ENCODE peak calls at places on chromosomes 2 and 18, in five cellular contexts. T is mammary epithelial cell, R is epithelial cell of esophagus, B is nephron progenitor cell, H is B cell. F is an unnamed sample.

GRCh38 chr2:68284896-68285295 is 32.6 kb upstream of the PPP3R1 start:
- DNase-seq in T (peak; percentile 46), B (no peak), H (no peak), R (peak; percentile 72), F (no peak)

GRCh38 chr2:38692636-38693318 is 26.9 kb downstream of the GALM start:
- DNase-seq in B (no peak), R (peak; percentile 63), H (no peak), T (peak; percentile 74), F (no peak)

GRCh38 chr2:202084265-202084664 is 11.2 kb downstream of the KIAA2012 start:
- DNase-seq in B (no peak), T (no peak), R (peak; percentile 48), H (no peak), F (no peak)

GRCh38 chr2:163207706-163208370 is 369.3 kb upstream of the KCNH7 start:
- DNase-seq in R (peak; percentile 66), B (no peak), T (peak; percentile 88), H (no peak), F (no peak)

GRCh38 chr18:10805587-10806088 is 279.8 kb downstream of the NAPG start:
- DNase-seq in R (no peak), B (peak; percentile 12), T (no peak), H (no peak), F (no peak)

GRCh38 chr2:239159476-239159911 is 241.3 kb downstream of the HDAC4 start:
- DNase-seq in R (no peak), H (no peak), T (no peak), B (no peak), F (no peak)

GRCh38 chr2:223601932-223602676 is at the start of gene SCG2:
- DNase-seq in B (peak; percentile 80), R (peak; percentile 83), H (peak; percentile 3), T (peak; percentile 64), F (peak; percentile 16)

GRCh38 chr2:62458206-62459035 is 47.6 kb downstream of the TMEM17 start:
- DNase-seq in H (no peak), R (peak; percentile 66), T (peak; percentile 33), B (no peak), F (no peak)

GRCh38 chr2:206987810-206988209 is 48.5 kb downstream of the CPO start:
- DNase-seq in B (no peak), T (no peak), R (no peak), H (no peak), F (no peak)

GRCh38 chr2:70094978-70095832 is 7.9 kb downstream of the PCBP1 start:
- DNase-seq in T (peak; percentile 71), B (no peak), R (peak; percentile 89), H (peak; percentile 82), F (no peak)

GRCh38 chr18:48690494-48690893 is 151.7 kb downstream of the CTIF start:
- DNase-seq in T (no peak), H (no peak), B (no peak), R (no peak), F (no peak)

GRCh38 chr2:182694189-182694588 is 21.9 kb upstream of the DNAJC10 start:
- DNase-seq in R (no peak), T (no peak), H (no peak), B (no peak), F (no peak)

GRCh38 chr2:232831496-232831895 is 38.6 kb upstream of the SNORC start:
- DNase-seq in H (no peak), T (no peak), R (no peak), B (no peak), F (no peak)

GRCh38 chr2:237862528-237862895 is 3.1 kb downstream of the RAMP1 start:
- DNase-seq in T (no peak), R (no peak), B (no peak), H (no peak), F (no peak)

GRCh38 chr18:48676756-48677368 is 138.0 kb downstream of the CTIF start:
- DNase-seq in T (peak; percentile 27), H (peak; percentile 74), R (peak; percentile 47), B (peak; percentile 92), F (peak; percentile 51)

GRCh38 chr18:29892960-29893558 is 1149.5 kb downstream of the DSC3 start:
- DNase-seq in T (no peak), R (peak; percentile 21), B (no peak), H (no peak), F (no peak)

GRCh38 chr2:213042262-213042661 is 109.2 kb downstream of the IKZF2 start:
- DNase-seq in R (no peak), B (no peak), H (no peak), T (no peak), F (no peak)

DNA sequence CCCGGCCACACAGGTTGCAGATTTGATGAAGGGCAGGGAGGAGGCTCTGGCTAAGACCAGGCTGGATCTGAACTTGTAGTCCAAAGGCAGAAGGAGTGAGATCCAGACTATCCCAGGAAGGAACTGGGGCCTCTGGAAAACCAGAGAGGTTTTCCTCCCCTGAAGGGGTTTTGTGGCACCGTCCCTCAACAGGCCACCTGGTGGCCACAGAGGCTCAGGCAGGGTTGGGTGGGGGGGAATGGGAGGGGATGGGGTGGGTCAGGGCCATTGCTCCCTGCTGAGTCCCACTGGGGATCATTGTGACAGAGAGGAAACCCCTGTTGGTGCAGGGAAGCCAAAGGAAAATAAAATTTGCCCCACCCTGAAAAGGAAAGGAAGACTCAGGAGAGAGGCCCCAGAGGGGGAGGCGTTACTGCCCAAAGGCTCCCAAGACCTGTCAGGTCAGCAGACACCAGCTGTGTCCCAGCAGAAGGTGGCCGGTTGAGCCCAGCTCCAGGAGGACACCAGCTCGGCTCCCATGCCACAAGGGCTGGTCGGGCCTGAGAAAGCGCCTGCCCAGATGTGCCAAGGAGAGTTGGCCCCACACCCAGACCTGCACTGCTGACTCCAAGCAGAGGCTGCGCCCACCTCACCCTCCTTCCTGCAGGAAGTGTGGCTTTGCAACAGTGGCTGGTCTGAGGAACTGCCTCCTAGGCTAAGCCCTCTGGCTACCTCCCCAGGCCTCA is 37.3 kb upstream of the PTMA start:
- DNase-seq in R (no peak), T (no peak), B (no peak), H (peak; percentile 69), F (no peak)
- TF ChIP-seq CTCF in R (peak; percentile 22), T (no peak), B (peak; percentile 46), H (peak; percentile 51), F (no peak)

GRCh38 chr2:18117592-18117991 is 239.1 kb downstream of the KCNS3 start:
- DNase-seq in B (no peak), H (peak; percentile 2), R (peak; percentile 70), T (peak; percentile 43), F (no peak)
- TF ChIP-seq CTCF in B (peak; percentile 26), H (no peak), R (peak; percentile 73), T (peak; percentile 81), F (no peak)

GRCh38 chr2:26008851-26009566 is 24.9 kb upstream of the RAB10 start:
- DNase-seq in H (no peak), B (no peak), T (peak; percentile 100), R (peak; percentile 100), F (no peak)

GRCh38 chr2:26011990-26012856 is 21.7 kb upstream of the RAB10 start:
- DNase-seq in R (peak; percentile 82), T (peak; percentile 57), B (no peak), H (no peak), F (no peak)

GRCh38 chr2:26009567-26009963 is 24.3 kb upstream of the RAB10 start:
- DNase-seq in H (no peak), T (no peak), R (no peak), B (no peak), F (no peak)

GRCh38 chr2:26011609-26011989 is 22.3 kb upstream of the RAB10 start:
- DNase-seq in R (peak; percentile 72), H (no peak), B (peak; percentile 15), T (no peak), F (no peak)

GRCh38 chr2:26010943-26011342 is 22.9 kb upstream of the RAB10 start:
- DNase-seq in T (no peak), H (no peak), B (no peak), R (no peak), F (no peak)
- TF ChIP-seq CTCF in T (no peak), H (no peak), B (no peak), R (no peak), F (no peak)

DNA sequence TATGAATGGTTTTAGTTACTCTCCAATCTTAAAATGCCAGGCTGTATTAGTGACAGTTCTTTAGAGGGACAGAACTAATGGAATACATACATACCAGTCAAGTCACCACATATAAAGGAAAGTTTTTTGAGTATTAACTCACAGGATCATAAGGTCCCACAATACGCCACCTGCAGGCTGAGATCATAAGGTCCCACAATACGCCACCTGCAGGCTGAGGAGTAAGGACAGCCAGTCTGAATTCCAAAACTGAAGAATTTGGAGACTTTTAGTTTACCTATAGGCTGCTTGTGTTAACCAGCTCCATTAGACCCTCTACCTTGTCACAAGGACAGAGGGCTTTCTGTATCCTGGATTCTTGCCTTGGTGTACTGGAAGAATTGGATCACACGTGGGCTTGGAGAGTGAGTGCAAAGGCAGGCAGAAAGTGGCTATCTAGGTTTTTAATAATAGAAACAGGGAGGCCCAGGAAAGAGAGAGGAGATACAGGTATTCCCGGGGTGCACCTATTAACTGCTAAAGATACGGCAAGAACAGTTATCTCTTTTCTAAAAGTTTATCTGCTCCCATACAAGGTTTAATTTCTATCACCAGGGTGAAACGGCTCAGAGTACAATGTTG is 234.9 kb upstream of the CYRIA start:
- DNase-seq in T (peak; percentile 35), R (peak; percentile 73), B (peak; percentile 11), H (peak; percentile 29), F (no peak)
- TF ChIP-seq CTCF in T (peak; percentile 84), R (peak; percentile 94), B (peak; percentile 44), H (peak; percentile 50), F (no peak)

DNA sequence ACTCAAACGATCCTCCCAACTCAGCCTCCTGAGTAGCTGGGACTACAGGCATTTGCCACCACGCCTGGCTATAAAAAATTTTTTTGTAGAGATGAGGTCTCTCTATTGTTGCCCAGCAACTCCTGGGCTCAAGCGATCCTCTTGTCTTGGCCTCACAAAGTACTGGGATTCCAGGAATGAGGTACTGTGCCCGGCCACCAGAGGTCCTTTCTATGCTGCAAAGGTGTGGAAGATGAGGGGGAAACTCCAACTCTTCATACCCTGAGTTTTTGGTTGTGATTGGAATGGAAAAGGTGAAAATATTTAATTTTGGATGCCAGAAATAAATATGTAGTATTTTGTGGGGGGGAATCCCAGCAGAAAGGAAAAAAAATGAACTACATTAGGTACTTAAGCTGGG is 36.0 kb downstream of the MRPL33 start:
- DNase-seq in T (peak; percentile 35), B (peak; percentile 16), H (no peak), R (peak; percentile 55), F (no peak)
- TF ChIP-seq CTCF in T (peak; percentile 62), B (peak; percentile 35), H (peak; percentile 24), R (peak; percentile 75), F (no peak)

GRCh38 chr2:53744395-53745065 is 23.1 kb upstream of the CHAC2 start:
- DNase-seq in H (no peak), R (no peak), T (no peak), B (no peak), F (no peak)

GRCh38 chr2:53739057-53739456 is 28.5 kb upstream of the CHAC2 start:
- DNase-seq in H (no peak), B (no peak), T (no peak), R (no peak), F (no peak)

GRCh38 chr2:53737091-53737490 is 30.5 kb upstream of the CHAC2 start:
- DNase-seq in R (no peak), T (no peak), H (no peak), B (no peak), F (no peak)

GRCh38 chr2:53740170-53740569 is 27.4 kb upstream of the CHAC2 start:
- DNase-seq in B (no peak), R (peak; percentile 31), H (no peak), T (peak; percentile 15), F (no peak)
- TF ChIP-seq CTCF in B (peak; percentile 14), R (peak; percentile 32), H (no peak), T (peak; percentile 30), F (no peak)

F was measured in natural killer cell.